ENCODE peak calls at places on chromosomes 4 and X, in five cellular contexts. S is C1 segment of cervical spinal cord; Y is DMS153; H is stimulated activated naive B cell treated with anti-CD40 and anti-IgM and Interleukin-4, amounts not matched to agents 10 μg/mL and 1 μg/mL and 100 μg/mL, for 72 hours; P is pancreas. J is an unnamed sample.

GRCh38 chrX:41441934-41442823 is 5.0 kb upstream of the NYX start:
- DNase-seq in P (peak; percentile 81), S (no peak), H (peak; percentile 88), Y (peak; percentile 28), J (no peak)

GRCh38 chr4:141486375-141486997 is 149.9 kb upstream of the IL15 start:
- DNase-seq in H (no peak), Y (no peak), P (no peak), S (no peak), J (no peak)

GRCh38 chr4:174553828-174554227 is 31.5 kb upstream of the HPGD start:
- DNase-seq in Y (no peak), S (no peak), P (no peak), H (no peak), J (no peak)

GRCh38 chrX:53678667-53679066 is 7.9 kb downstream of the HUWE1 start:
- DNase-seq in P (no peak), H (no peak), Y (no peak), S (no peak), J (no peak)

GRCh38 chr4:2350982-2351381 is 67.5 kb downstream of the ZFYVE28 start:
- DNase-seq in P (no peak), H (no peak), S (no peak), Y (no peak), J (peak; percentile 1)

GRCh38 chr4:83905952-83906351 is 370.0 kb downstream of the GPAT3 start:
- DNase-seq in Y (no peak), S (no peak), P (no peak), H (no peak), J (peak; percentile 53)

GRCh38 chrX:78658851-78659744 is at the start of gene RTL3:
- DNase-seq in S (no peak), H (no peak), P (no peak), Y (no peak), J (no peak)

GRCh38 chrX:106178826-106179225 is 10.7 kb downstream of the PWWP3B start:
- DNase-seq in P (no peak), Y (no peak), H (no peak), S (no peak), J (no peak)

GRCh38 chrX:56805399-56805798 is 76.4 kb downstream of the NBDY start:
- DNase-seq in Y (no peak), P (no peak), H (no peak), S (no peak), J (no peak)

GRCh38 chrX:22246620-22247019 is 26.1 kb upstream of the CBLL2 start:
- DNase-seq in H (no peak), P (no peak), Y (no peak), S (no peak), J (no peak)

GRCh38 chr4:24032371-24032989 is 142.6 kb upstream of the PPARGC1A start:
- DNase-seq in Y (no peak), H (no peak), S (no peak), P (no peak), J (peak; percentile 27)

GRCh38 chr4:1195894-1196401 is 23.6 kb upstream of the SPON2 start:
- DNase-seq in Y (no peak), P (no peak), H (no peak), S (no peak), J (no peak)

GRCh38 chr4:3047464-3048286 is 26.7 kb downstream of the HTT-AS start:
- DNase-seq in H (peak; percentile 96), S (peak; percentile 21), P (peak; percentile 73), Y (no peak), J (peak; percentile 88)

GRCh38 chr4:84500386-84501196 is 1.5 kb upstream of the NKX6-1 start:
- DNase-seq in P (no peak), Y (no peak), S (no peak), H (no peak), J (no peak)